ENCODE peak calls at places on chromosomes 11 and 22, in seven cellular contexts. X is colonic mucosa; E is heart right ventricle; V is spleen; B is left ventricle myocardium inferior; U is HCT116; W is effector memory CD4-positive, alpha-beta T cell. J is an unnamed sample. For H3K4me1 and H3K9me3, the result is how much of the 10 kb centered on the place peaks cover.

GRCh38 chr11:14655435-14655834 is 11.8 kb downstream of the PDE3B start:
- DNase-seq in X (no peak), E (no peak), V (no peak), B (no peak), U (no peak), W (no peak), J (no peak)

GRCh38 chr22:41289681-41290080 is 3.7 kb upstream of the RANGAP1 start:
- DNase-seq in X (no peak), E (no peak), V (no peak), B (no peak), U (no peak), W (no peak), J (no peak)

GRCh38 chr11:93541884-93542752 is 1.1 kb downstream of the SMCO4 start:
- DNase-seq in X (peak), E (peak), V (peak), B (peak), U (no peak), W (peak), J (peak)

GRCh38 chr11:57873196-57873911 is 111.8 kb downstream of the CTNND1 start:
- DNase-seq in X (no peak), E (no peak), V (no peak), B (no peak), U (no peak), W (no peak), J (no peak)

GRCh38 chr11:6388747-6389146 is 1.5 kb upstream of the SMPD1 start:
- DNase-seq in X (no peak), E (no peak), V (no peak), B (no peak), U (no peak), W (no peak), J (no peak)

GRCh38 chr11:126233391-126233790 is 21.8 kb downstream of the FAM118B start:
- DNase-seq in X (no peak), E (no peak), V (no peak), B (no peak), U (no peak), W (no peak), J (no peak)

GRCh38 chr11:123144707-123145106 is 50.3 kb downstream of the CLMP start:
- DNase-seq in X (no peak), E (no peak), V (no peak), B (no peak), U (no peak), W (no peak), J (no peak)

GRCh38 chr11:117966908-117967307 is 19.3 kb upstream of the IL10RA start:
- DNase-seq in X (no peak), E (no peak), V (no peak), B (no peak), U (no peak), W (no peak), J (no peak)

GRCh38 chr11:27571151-27571840 is 64.7 kb upstream of the LIN7C start:
- DNase-seq in X (no peak), E (no peak), V (no peak), B (no peak), U (no peak), W (no peak), J (no peak)

GRCh38 chr11:120652705-120653335 is 141.3 kb downstream of the GRIK4 start:
- DNase-seq in X (no peak), E (no peak), V (peak), B (no peak), U (no peak), W (no peak), J (no peak)

GRCh38 chr11:31656051-31656450 is 146.5 kb downstream of the ELP4 start:
- DNase-seq in X (no peak), E (no peak), V (no peak), B (no peak), U (no peak), W (no peak), J (no peak)

GRCh38 chr11:9716275-9717039 is 52.6 kb downstream of the SWAP70 start:
- DNase-seq in X (no peak), E (no peak), V (no peak), B (no peak), U (no peak), W (no peak), J (peak)

GRCh38 chr22:41636467-41636866 is 15.4 kb downstream of the XRCC6 start:
- DNase-seq in X (no peak), E (peak), V (no peak), B (peak), U (no peak), W (no peak), J (peak)

GRCh38 chr11:113496026-113496651 is 20.9 kb upstream of the DRD2 start:
- DNase-seq in X (no peak), E (no peak), V (no peak), B (no peak), U (no peak), W (no peak), J (no peak)

GRCh38 chr11:12089041-12089440 is 21.3 kb upstream of the MICAL2 start:
- DNase-seq in X (no peak), E (no peak), V (no peak), B (no peak), U (no peak), W (no peak), J (peak)

GRCh38 chr11:12091957-12092558 is 18.3 kb upstream of the MICAL2 start:
- DNase-seq in X (peak), E (no peak), V (no peak), B (no peak), U (no peak), W (no peak), J (peak)

GRCh38 chr11:12090061-12090572 is 20.3 kb upstream of the MICAL2 start:
- DNase-seq in X (peak), E (no peak), V (no peak), B (no peak), U (peak), W (no peak), J (peak)

GRCh38 chr11:12089473-12089872 is 20.9 kb upstream of the MICAL2 start:
- DNase-seq in X (no peak), E (no peak), V (no peak), B (no peak), U (no peak), W (no peak), J (peak)

GRCh38 chr11:12090761-12091261 is 19.6 kb upstream of the MICAL2 start:
- DNase-seq in X (peak), E (no peak), V (no peak), B (no peak), U (peak), W (no peak), J (peak)
- H3K4me1 ChIP-seq in X (under half), E (half or more), V (under half), B (half or more), U (half or more), W (under half), J (half or more)

GRCh38 chr11:73290536-73290935 is 17.5 kb upstream of the ARHGEF17 start:
- DNase-seq in X (no peak), E (no peak), V (peak), B (no peak), U (no peak), W (no peak), J (no peak)

GRCh38 chr11:73288197-73288872 is 16.2 kb downstream of the P2RY6 start:
- DNase-seq in X (no peak), E (no peak), V (no peak), B (no peak), U (no peak), W (no peak), J (no peak)

GRCh38 chr11:73291196-73291595 is 16.9 kb upstream of the ARHGEF17 start:
- DNase-seq in X (no peak), E (no peak), V (peak), B (no peak), U (no peak), W (no peak), J (no peak)

GRCh38 chr11:73287400-73288101 is 15.4 kb downstream of the P2RY6 start:
- DNase-seq in X (no peak), E (no peak), V (peak), B (no peak), U (no peak), W (no peak), J (no peak)

DNA sequence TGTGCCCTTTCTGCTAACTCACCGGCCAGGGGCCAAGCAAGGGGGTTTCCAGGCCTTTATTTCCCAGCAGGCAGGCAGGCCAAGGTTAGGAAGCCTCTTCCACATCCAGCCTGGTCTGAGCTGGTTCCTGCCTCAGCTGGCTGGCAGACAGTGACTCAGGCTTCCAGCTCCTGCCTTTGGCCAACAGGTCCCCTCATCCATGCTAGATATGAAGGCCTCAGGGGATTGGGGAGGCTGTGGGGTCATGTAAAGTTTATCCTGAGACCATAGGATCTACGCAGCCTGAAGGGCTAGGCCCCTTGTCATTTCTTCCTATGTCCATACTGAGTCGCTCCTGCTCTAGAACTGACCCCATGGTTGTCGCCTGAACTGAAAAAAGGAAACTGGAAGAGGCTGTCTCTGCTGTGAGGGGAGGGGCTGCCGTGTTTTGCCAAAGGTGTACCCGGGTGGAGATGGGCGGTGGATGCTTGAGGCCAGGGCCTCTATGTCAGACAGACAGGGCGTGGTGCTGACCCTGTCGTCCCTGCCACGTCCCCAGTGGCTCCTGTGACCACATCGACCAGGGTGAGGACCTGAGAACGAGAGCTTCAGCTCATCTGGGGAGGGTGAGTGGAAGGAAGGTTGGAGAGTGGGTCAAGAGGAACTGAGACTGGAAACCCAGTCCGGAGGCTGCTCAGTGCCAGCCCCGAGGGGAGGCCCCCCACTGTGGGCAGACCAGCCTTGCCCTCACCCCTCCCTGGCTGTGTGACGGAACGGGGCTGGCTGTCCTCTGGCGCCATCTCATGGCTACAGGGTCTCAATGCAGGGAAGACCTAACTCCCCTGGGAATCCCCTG is 17.0 kb downstream of the P2RY6 start:
- DNase-seq in X (peak), E (peak), V (peak), B (peak), U (peak), W (no peak), J (peak)
- H3K4me3 ChIP-seq in X (no peak), E (peak), V (peak), B (peak), U (no peak), W (no peak), J (peak)

DNA sequence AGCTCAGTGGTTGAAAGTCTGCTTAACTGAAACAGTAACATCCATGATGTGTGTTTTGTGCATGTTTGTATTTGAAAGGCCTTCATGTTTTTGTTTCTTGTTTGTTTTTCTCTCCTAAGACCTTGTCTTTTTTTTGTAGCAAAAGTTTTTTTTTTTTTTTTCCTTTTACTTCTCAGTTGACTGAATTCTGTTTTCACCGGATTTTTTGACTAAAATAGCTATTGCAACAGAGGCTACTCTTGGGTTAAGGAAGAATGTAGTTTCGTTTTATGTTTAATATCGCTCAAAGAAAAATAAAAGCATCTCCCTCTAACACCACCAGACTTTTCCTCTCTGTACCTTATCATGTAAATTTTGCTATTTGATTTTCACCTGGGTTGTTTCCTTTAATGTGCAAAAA is 15.1 kb downstream of the APOL6 start:
- DNase-seq in X (no peak), E (no peak), V (no peak), B (no peak), U (no peak), W (no peak), J (no peak)
- H3K9me3 ChIP-seq in X (under half), E (under half), V (under half), B (under half), U (under half), W (under half), J (under half)

DNA sequence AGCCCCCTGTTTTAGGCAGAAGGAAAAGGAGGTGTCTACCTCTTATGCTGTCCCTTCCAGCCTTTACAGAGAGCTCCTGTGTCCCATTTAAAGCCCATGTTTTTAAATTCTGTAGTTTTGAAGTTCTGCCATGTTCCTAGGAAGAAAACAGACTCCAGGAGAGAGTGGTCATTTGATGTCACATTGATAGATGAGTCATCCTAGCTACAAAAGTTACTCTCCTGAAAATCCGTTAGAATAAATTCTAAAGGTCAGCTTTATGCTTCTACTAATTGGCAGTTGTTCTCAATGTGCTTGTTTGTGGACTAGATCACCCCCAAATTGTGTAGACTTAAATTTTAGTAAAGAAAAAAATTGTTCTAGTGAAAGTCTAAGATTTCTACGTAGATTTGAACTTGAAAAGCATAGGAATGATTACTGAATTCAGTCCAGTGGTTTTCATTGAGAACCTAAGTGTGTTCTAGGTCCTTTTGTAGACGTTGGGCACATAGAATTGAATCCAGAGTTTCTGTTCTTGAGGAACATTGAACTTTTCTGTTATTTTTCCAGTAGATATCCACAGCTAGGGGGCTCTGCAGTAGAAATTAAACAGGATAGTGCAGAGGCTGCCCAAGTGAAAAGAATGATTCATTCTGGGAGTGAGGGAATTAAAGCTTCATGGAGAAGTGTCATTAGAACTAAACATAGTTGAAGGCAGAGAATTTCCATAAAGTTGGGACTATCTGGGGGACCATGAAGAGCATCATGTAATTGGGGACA is 140.6 kb upstream of the RASSF10 start:
- DNase-seq in X (no peak), E (no peak), V (no peak), B (no peak), U (no peak), W (no peak), J (no peak)
- H3K4me1 ChIP-seq in X (under half), E (under half), V (under half), B (half or more), U (under half), W (under half), J (under half)

DNA sequence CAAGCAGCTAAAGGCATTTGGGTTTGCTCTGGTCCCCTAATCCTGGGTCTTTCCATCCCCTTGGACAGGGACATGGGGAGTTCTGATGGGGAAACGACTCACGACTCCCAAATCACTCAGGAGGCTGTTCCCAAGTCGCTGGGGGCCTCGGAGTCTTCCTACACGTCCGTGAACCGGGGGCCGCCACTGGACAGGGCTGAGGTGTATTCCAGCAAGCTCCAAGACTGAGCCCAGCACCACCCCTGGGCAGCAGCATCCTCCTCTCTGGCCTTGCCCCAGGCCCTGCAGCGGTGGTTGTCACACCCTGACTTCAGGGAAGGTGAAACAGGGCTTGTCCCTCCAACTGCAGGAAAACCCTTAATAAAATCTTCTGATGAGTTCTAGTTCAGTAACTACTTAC is 10.7 kb downstream of the UPK3A start:
- DNase-seq in X (no peak), E (no peak), V (no peak), B (no peak), U (no peak), W (no peak), J (no peak)
- H3K4me3 ChIP-seq in X (no peak), E (no peak), V (no peak), B (no peak), U (no peak), W (no peak), J (no peak)

GRCh38 chr11:55673860-55674259 is 11.9 kb downstream of the OR4C6 start:
- DNase-seq in X (no peak), E (no peak), V (no peak), B (no peak), U (no peak), W (no peak), J (no peak)

GRCh38 chr11:55669376-55669775 is 7.4 kb downstream of the OR4C6 start:
- DNase-seq in X (no peak), E (no peak), V (no peak), B (no peak), U (no peak), W (no peak), J (no peak)
- H3K9me3 ChIP-seq in X (under half), E (under half), V (under half), B (under half), U (under half), W (under half), J (under half)

GRCh38 chr22:39150848-39151215 is 1.6 kb downstream of the CBX7 start:
- DNase-seq in X (no peak), E (no peak), V (peak), B (no peak), U (no peak), W (no peak), J (peak)
- H3K4me1 ChIP-seq in X (under half), E (half or more), V (under half), B (half or more), U (under half), W (half or more), J (half or more)